ENCODE peak calls at places on chromosome 3, in five cellular contexts. V is H1, D is GM23338, M is suprapubic skin, L is upper lobe of left lung. J is an unnamed sample.

GRCh38 chr3:115927210-115927609 is 303.9 kb downstream of the GAP43 start:
- DNase-seq in V (no peak), D (no peak), M (no peak), L (no peak), J (no peak)

GRCh38 chr3:87997298-87997697 is 61.5 kb downstream of the CGGBP1 start:
- DNase-seq in V (no peak), D (no peak), M (no peak), L (no peak), J (no peak)

GRCh38 chr3:157626817-157627216 is 123.6 kb upstream of the VEPH1 start:
- DNase-seq in V (no peak), D (no peak), M (no peak), L (no peak), J (no peak)

GRCh38 chr3:17753271-17753992 is 11.0 kb upstream of the TBC1D5 start:
- DNase-seq in V (no peak), D (no peak), M (no peak), L (no peak), J (no peak)

GRCh38 chr3:189718215-189718614 is 87.0 kb downstream of the TP63 start:
- DNase-seq in V (no peak), D (no peak), M (no peak), L (no peak), J (no peak)

GRCh38 chr3:96970211-96970610 is 155.8 kb downstream of the EPHA6 start:
- DNase-seq in V (no peak), D (no peak), M (no peak), L (no peak), J (no peak)

GRCh38 chr3:7876741-7877297 is 624.8 kb upstream of the LMCD1 start:
- DNase-seq in V (no peak), D (no peak), M (no peak), L (no peak), J (no peak)

GRCh38 chr3:47145272-47145671 is 18.6 kb downstream of the SETD2 start:
- DNase-seq in V (no peak), D (no peak), M (no peak), L (no peak), J (no peak)

GRCh38 chr3:28172748-28173147 is 68.7 kb upstream of the CMC1 start:
- DNase-seq in V (no peak), D (no peak), M (no peak), L (no peak), J (no peak)

GRCh38 chr3:186273586-186273985 is 88.4 kb downstream of the DGKG start:
- DNase-seq in V (no peak), D (no peak), M (no peak), L (peak), J (no peak)

DNA sequence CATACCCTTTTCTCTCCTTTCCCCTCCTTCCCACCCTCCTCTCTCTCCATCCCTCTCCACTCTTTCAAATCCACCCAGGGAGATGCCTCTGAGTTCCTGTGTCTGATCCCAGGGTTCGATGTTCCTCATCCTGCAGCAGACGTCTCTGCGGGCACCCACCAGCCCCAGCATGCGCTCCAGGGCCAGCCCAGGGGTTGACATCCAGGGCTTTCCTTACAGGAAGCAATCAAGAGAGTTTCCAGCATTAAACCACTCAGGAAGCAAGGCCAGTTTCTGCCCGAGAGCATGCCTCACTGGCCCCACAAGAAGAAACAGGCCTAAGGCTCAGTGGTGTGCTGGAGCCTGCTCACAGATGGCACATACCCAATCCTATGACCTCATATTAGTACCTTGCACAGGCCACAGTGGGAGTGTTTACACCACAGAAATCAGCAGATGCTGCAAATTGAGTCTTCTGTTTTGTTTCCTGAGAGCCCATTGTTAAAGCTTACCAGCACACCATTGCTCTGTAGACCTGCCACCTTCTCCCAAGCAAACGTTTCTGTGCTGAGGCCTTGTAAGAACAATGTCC is 13.2 kb downstream of the SLC6A1 start:
- DNase-seq in V (no peak), D (no peak), M (no peak), L (no peak), J (no peak)
- TF ChIP-seq POLR2AphosphoS5 in V (no peak), D (no peak), M (no peak), L (no peak), J (no peak)

GRCh38 chr3:150828997-150829396 is 66.0 kb upstream of the SIAH2 start:
- DNase-seq in V (no peak), D (no peak), M (no peak), L (no peak), J (no peak)

GRCh38 chr3:150828261-150828660 is 65.3 kb upstream of the SIAH2 start:
- DNase-seq in V (no peak), D (no peak), M (no peak), L (no peak), J (no peak)

GRCh38 chr3:150830745-150831144 is 67.8 kb upstream of the SIAH2 start:
- DNase-seq in V (no peak), D (no peak), M (no peak), L (no peak), J (no peak)

GRCh38 chr3:150829408-150829807 is 66.4 kb upstream of the SIAH2 start:
- DNase-seq in V (no peak), D (no peak), M (no peak), L (no peak), J (no peak)

GRCh38 chr3:150830094-150830681 is 67.2 kb upstream of the SIAH2 start:
- DNase-seq in V (no peak), D (peak), M (no peak), L (no peak), J (no peak)
- TF ChIP-seq CTCF in V (no peak), D (peak), M (no peak), L (no peak), J (no peak)

GRCh38 chr3:100295089-100295488 is 34.3 kb downstream of the TBC1D23 start:
- DNase-seq in V (no peak), D (no peak), M (no peak), L (no peak), J (no peak)

GRCh38 chr3:100288288-100288894 is 27.6 kb downstream of the TBC1D23 start:
- DNase-seq in V (no peak), D (no peak), M (no peak), L (no peak), J (no peak)

DNA sequence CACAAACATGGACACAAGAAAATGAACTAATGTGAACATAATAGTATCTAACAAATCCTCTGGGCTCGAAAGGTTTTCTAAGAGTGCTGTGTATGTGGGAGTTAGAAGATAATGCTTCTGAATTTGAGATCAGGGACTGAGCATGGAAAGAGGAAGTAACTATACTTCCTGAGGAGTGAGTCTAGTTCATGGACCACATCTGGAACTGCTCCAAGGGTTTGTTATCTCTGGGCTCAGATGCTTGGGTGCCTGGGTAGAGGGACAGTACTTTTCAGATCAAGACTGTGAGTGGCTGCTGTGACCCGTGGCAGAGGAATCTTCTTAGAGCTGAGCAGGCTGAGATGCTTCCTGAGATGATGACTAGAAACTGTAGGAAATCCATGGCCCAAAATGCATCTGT is 28.5 kb downstream of the TBC1D23 start:
- DNase-seq in V (no peak), D (no peak), M (no peak), L (no peak), J (no peak)
- TF ChIP-seq POLR2AphosphoS5 in V (no peak), D (no peak), M (no peak), L (no peak), J (no peak)

GRCh38 chr3:170496868-170497140 is 78.1 kb downstream of the CLDN11 start:
- DNase-seq in V (no peak), D (no peak), M (no peak), L (no peak), J (no peak)

GRCh38 chr3:170494766-170495165 is 76.1 kb downstream of the CLDN11 start:
- DNase-seq in V (no peak), D (no peak), M (no peak), L (no peak), J (no peak)

GRCh38 chr3:170493712-170494182 is 75.1 kb downstream of the CLDN11 start:
- DNase-seq in V (no peak), D (no peak), M (no peak), L (no peak), J (no peak)

GRCh38 chr3:170497197-170497596 is 78.5 kb downstream of the CLDN11 start:
- DNase-seq in V (no peak), D (no peak), M (no peak), L (no peak), J (no peak)

DNA sequence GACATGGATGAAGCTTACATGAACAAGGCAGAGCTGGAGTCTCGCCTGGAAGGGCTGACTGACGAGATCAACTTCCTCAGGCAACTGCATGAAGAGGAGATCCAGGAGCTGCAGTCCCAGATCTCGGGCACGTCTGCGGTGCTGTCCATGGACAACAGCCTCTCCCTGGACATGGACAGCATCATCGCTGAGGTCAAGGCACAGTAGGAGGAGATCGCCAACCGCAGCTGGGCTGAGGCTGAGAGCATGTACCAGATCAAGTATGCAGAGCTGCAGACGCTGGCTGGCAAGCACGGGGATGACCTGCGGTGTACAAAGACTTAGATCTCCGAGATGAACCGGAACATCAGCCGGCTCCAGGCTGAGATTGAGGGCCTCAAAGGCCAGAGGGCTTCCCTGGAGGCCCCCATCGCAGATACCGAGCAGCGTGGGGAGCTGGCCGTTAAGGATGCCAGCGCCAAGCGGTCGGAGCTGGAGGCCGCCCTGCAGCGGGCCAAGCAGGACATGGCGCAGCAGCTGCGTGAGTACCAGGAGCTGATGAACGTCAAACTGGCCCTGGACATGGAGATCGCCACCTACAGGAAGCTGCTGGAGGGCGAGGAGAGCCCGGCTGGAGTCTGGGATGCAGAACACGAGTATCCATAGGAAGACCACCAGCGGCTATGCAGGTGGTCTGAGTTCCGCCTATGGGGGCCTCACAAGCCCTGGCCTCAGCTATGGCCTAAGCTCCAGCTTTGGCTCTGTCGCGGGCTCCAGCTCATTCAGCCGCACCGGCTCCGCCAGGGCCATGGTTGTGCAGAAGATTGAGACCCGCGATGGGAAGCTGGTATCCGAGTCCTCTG is 77.6 kb downstream of the CLDN11 start:
- DNase-seq in V (no peak), D (peak), M (no peak), L (peak), J (no peak)
- TF ChIP-seq CTCF in V (peak), D (peak), M (no peak), L (no peak), J (no peak)

DNA sequence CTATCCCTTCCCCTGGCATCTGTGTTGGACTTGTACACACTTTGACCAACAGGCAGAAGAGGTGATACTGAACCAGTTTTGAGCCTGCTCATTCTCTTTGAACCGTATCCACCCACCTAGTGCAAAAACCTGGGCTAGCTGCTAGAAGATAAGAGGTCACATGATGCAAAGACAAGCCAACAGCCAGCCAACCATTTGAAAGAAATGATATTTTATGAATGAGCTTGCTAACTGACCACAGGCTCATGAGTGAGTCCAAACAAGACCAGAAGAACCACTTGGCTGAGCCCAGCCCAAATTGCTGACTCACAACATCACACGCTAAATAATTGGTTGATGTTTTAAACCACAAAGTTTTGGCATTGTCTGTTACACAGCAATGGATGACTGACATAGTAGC is 74.0 kb upstream of the CTNNB1 start:
- DNase-seq in V (no peak), D (no peak), M (no peak), L (no peak), J (no peak)
- TF ChIP-seq POLR2AphosphoS5 in V (no peak), D (no peak), M (no peak), L (no peak), J (no peak)

GRCh38 chr3:45690331-45691035 is 1.3 kb downstream of the SACM1L start:
- DNase-seq in V (no peak), D (no peak), M (no peak), L (no peak), J (no peak)
- TF ChIP-seq CTCF in V (no peak), D (no peak), M (no peak), L (no peak), J (no peak)

DNA sequence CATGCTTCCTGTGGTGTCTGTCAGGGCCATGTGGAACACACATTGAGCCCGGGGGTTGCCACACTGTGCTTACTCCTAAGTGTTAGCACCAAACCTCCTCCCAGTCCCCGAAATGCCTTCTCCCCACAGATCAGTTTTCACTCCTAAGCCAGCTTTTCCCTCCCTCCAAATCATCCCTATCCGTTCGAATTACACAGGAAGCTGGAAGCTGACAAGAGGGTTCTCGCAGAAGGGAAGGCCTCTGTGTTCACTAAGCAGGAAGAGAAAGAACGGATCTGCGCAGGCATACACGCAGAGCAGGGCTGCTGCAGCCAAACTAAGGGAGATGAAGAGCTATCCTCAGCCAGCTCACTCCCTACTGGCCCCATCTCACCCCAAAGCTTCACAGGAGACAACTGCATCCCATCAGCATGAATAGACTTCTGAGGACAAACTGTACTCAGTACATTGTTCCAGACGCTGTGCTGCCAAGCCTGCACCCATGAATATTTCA is 32.3 kb downstream of the XXYLT1 start:
- DNase-seq in V (no peak), D (no peak), M (no peak), L (no peak), J (no peak)
- TF ChIP-seq POLR2AphosphoS5 in V (no peak), D (no peak), M (peak), L (peak), J (peak)

DNA sequence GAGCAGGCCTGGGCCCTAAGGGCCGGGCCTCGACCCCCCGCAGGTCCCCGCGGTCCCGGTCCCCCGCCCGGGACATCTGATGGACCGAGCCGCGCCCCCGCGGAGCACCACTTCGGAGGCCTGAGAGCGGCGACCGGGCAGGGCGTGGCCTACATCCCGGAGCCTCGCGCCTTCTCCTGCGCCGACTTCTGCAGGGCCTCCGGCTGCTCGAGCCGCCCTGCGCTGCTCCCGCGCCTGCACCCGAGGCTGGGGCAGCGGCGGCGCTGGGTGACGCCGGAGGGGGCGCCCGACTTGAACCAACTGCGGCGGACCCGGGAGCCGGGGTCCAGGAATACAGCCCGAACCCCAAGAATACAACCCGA is 14.9 kb upstream of the GP9 start:
- DNase-seq in V (no peak), D (peak), M (no peak), L (peak), J (no peak)
- TF ChIP-seq CTCF in V (no peak), D (peak), M (no peak), L (no peak), J (no peak)

GRCh38 chr3:29643034-29643425 is 362.2 kb downstream of the RBMS3 start:
- DNase-seq in V (no peak), D (no peak), M (no peak), L (no peak), J (no peak)

GRCh38 chr3:29644261-29644660 is 363.4 kb downstream of the RBMS3 start:
- DNase-seq in V (no peak), D (no peak), M (no peak), L (no peak), J (no peak)

GRCh38 chr3:29639621-29640290 is 358.9 kb downstream of the RBMS3 start:
- DNase-seq in V (no peak), D (no peak), M (no peak), L (no peak), J (no peak)

GRCh38 chr3:29644956-29645661 is 364.2 kb downstream of the RBMS3 start:
- DNase-seq in V (no peak), D (no peak), M (no peak), L (no peak), J (no peak)

DNA sequence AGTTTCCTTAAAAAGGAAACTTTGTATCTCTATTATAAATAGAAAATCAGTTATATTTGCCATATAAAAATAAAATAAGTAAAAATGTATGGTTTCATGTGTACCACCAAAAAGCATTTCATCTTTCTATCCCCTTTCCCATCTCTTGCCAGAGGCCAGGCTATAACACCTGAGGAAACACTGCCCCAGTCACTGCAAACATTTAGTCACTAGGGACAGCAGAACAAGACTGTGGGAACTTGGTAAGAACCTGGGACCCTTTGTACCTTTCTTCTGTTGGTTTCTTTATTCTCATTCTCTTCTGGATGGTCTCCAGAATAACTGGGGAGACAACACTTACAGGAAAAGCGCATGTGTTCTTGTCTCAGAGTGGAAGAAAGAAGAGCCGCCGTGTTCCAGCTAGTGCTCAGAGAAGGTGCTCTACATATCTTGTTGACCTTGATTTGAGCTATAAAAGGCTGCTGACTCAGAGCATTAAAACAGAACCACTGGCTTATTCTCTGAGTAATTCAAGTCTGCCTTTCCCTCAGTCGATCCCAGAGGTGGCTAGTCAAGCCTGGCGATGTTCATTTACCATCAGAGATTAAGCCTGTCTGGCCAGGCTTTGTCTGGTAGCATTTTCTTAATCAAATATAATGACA is 361.6 kb downstream of the RBMS3 start:
- DNase-seq in V (no peak), D (no peak), M (no peak), L (no peak), J (no peak)
- TF ChIP-seq POLR2AphosphoS5 in V (no peak), D (no peak), M (no peak), L (no peak), J (no peak)